ENCODE peak calls at places on chromosome 22, in ten cellular contexts. One of them, this sample, is unnamed.

GRCh38 chr22:44968736-44969135 is 41.1 kb downstream of the PHF21B start:
- DNase-seq in HFF-Myc: no peak
- DNase-seq in amygdala: no peak
- DNase-seq in activated CD8-positive, alpha-beta memory T cell treated with anti-CD3 and anti-CD28 coated beads, Interleukin-2, amount 50 U/mL, for 48 hours: no peak
- DNase-seq in stromal cell of bone marrow: no peak
- DNase-seq in activated gamma-delta T cell treated with Interleukin-2 at 50 U/mL for 16 hours: no peak
- DNase-seq in stimulated activated CD4-positive, alpha-beta T cell treated with anti-CD3 and anti-CD28 coated beads, Interleukin-15, amount 100 ng/mL, for 48 hours: no peak
- DNase-seq in LHCN-M2: no peak
- DNase-seq in stimulated activated CD8-positive, alpha-beta memory T cell treated with anti-CD3 and anti-CD28 coated beads, Interleukin-7, amount 100 ng/mL, for 24 hours: no peak
- DNase-seq in head of caudate nucleus: no peak
- DNase-seq in this sample: no peak

GRCh38 chr22:45445031-45445710 is 31.7 kb downstream of the RIBC2 start:
- DNase-seq in HFF-Myc: no peak
- DNase-seq in amygdala: no peak
- DNase-seq in activated CD8-positive, alpha-beta memory T cell treated with anti-CD3 and anti-CD28 coated beads, Interleukin-2, amount 50 U/mL, for 48 hours: no peak
- DNase-seq in stromal cell of bone marrow: no peak
- DNase-seq in activated gamma-delta T cell treated with Interleukin-2 at 50 U/mL for 16 hours: no peak
- DNase-seq in stimulated activated CD4-positive, alpha-beta T cell treated with anti-CD3 and anti-CD28 coated beads, Interleukin-15, amount 100 ng/mL, for 48 hours: no peak
- DNase-seq in LHCN-M2: no peak
- DNase-seq in stimulated activated CD8-positive, alpha-beta memory T cell treated with anti-CD3 and anti-CD28 coated beads, Interleukin-7, amount 100 ng/mL, for 24 hours: no peak
- DNase-seq in head of caudate nucleus: no peak
- DNase-seq in this sample: no peak

GRCh38 chr22:47631571-47632102 is 869.2 kb downstream of the TBC1D22A start:
- DNase-seq in HFF-Myc: no peak
- DNase-seq in amygdala: no peak
- DNase-seq in activated CD8-positive, alpha-beta memory T cell treated with anti-CD3 and anti-CD28 coated beads, Interleukin-2, amount 50 U/mL, for 48 hours: no peak
- DNase-seq in stromal cell of bone marrow: no peak
- DNase-seq in activated gamma-delta T cell treated with Interleukin-2 at 50 U/mL for 16 hours: no peak
- DNase-seq in stimulated activated CD4-positive, alpha-beta T cell treated with anti-CD3 and anti-CD28 coated beads, Interleukin-15, amount 100 ng/mL, for 48 hours: no peak
- DNase-seq in LHCN-M2: no peak
- DNase-seq in stimulated activated CD8-positive, alpha-beta memory T cell treated with anti-CD3 and anti-CD28 coated beads, Interleukin-7, amount 100 ng/mL, for 24 hours: no peak
- DNase-seq in head of caudate nucleus: no peak
- DNase-seq in this sample: no peak

GRCh38 chr22:42716649-42717127 is 4.0 kb downstream of the A4GALT start:
- DNase-seq in HFF-Myc: no peak
- DNase-seq in amygdala: no peak
- DNase-seq in activated CD8-positive, alpha-beta memory T cell treated with anti-CD3 and anti-CD28 coated beads, Interleukin-2, amount 50 U/mL, for 48 hours: no peak
- DNase-seq in stromal cell of bone marrow: no peak
- DNase-seq in activated gamma-delta T cell treated with Interleukin-2 at 50 U/mL for 16 hours: no peak
- DNase-seq in stimulated activated CD4-positive, alpha-beta T cell treated with anti-CD3 and anti-CD28 coated beads, Interleukin-15, amount 100 ng/mL, for 48 hours: no peak
- DNase-seq in LHCN-M2: no peak
- DNase-seq in stimulated activated CD8-positive, alpha-beta memory T cell treated with anti-CD3 and anti-CD28 coated beads, Interleukin-7, amount 100 ng/mL, for 24 hours: no peak
- DNase-seq in head of caudate nucleus: no peak
- DNase-seq in this sample: no peak

GRCh38 chr22:21856868-21857267 is 10.6 kb downstream of the MAPK1 start:
- DNase-seq in HFF-Myc: no peak
- DNase-seq in amygdala: no peak
- DNase-seq in activated CD8-positive, alpha-beta memory T cell treated with anti-CD3 and anti-CD28 coated beads, Interleukin-2, amount 50 U/mL, for 48 hours: no peak
- DNase-seq in stromal cell of bone marrow: no peak
- DNase-seq in activated gamma-delta T cell treated with Interleukin-2 at 50 U/mL for 16 hours: no peak
- DNase-seq in stimulated activated CD4-positive, alpha-beta T cell treated with anti-CD3 and anti-CD28 coated beads, Interleukin-15, amount 100 ng/mL, for 48 hours: no peak
- DNase-seq in LHCN-M2: no peak
- DNase-seq in stimulated activated CD8-positive, alpha-beta memory T cell treated with anti-CD3 and anti-CD28 coated beads, Interleukin-7, amount 100 ng/mL, for 24 hours: no peak
- DNase-seq in head of caudate nucleus: no peak
- DNase-seq in this sample: no peak

GRCh38 chr22:44752285-44753188 is at the start of gene ARHGAP8:
- DNase-seq in HFF-Myc: no peak
- DNase-seq in amygdala: no peak
- DNase-seq in activated CD8-positive, alpha-beta memory T cell treated with anti-CD3 and anti-CD28 coated beads, Interleukin-2, amount 50 U/mL, for 48 hours: no peak
- DNase-seq in stromal cell of bone marrow: no peak
- DNase-seq in activated gamma-delta T cell treated with Interleukin-2 at 50 U/mL for 16 hours: no peak
- DNase-seq in stimulated activated CD4-positive, alpha-beta T cell treated with anti-CD3 and anti-CD28 coated beads, Interleukin-15, amount 100 ng/mL, for 48 hours: no peak
- DNase-seq in LHCN-M2: no peak
- DNase-seq in stimulated activated CD8-positive, alpha-beta memory T cell treated with anti-CD3 and anti-CD28 coated beads, Interleukin-7, amount 100 ng/mL, for 24 hours: no peak
- DNase-seq in head of caudate nucleus: no peak
- DNase-seq in this sample: no peak

GRCh38 chr22:39287076-39287743 is 32.2 kb downstream of the RPL3 start:
- DNase-seq in HFF-Myc: no peak
- DNase-seq in amygdala: no peak
- DNase-seq in activated CD8-positive, alpha-beta memory T cell treated with anti-CD3 and anti-CD28 coated beads, Interleukin-2, amount 50 U/mL, for 48 hours: no peak
- DNase-seq in stromal cell of bone marrow: no peak
- DNase-seq in activated gamma-delta T cell treated with Interleukin-2 at 50 U/mL for 16 hours: no peak
- DNase-seq in stimulated activated CD4-positive, alpha-beta T cell treated with anti-CD3 and anti-CD28 coated beads, Interleukin-15, amount 100 ng/mL, for 48 hours: no peak
- DNase-seq in LHCN-M2: no peak
- DNase-seq in stimulated activated CD8-positive, alpha-beta memory T cell treated with anti-CD3 and anti-CD28 coated beads, Interleukin-7, amount 100 ng/mL, for 24 hours: no peak
- DNase-seq in head of caudate nucleus: peak
- DNase-seq in this sample: no peak

GRCh38 chr22:21443735-21444421 is 23.3 kb upstream of the TMEM191C start:
- DNase-seq in HFF-Myc: no peak
- DNase-seq in amygdala: no peak
- DNase-seq in activated CD8-positive, alpha-beta memory T cell treated with anti-CD3 and anti-CD28 coated beads, Interleukin-2, amount 50 U/mL, for 48 hours: peak
- DNase-seq in stromal cell of bone marrow: no peak
- DNase-seq in activated gamma-delta T cell treated with Interleukin-2 at 50 U/mL for 16 hours: no peak
- DNase-seq in stimulated activated CD4-positive, alpha-beta T cell treated with anti-CD3 and anti-CD28 coated beads, Interleukin-15, amount 100 ng/mL, for 48 hours: no peak
- DNase-seq in LHCN-M2: no peak
- DNase-seq in stimulated activated CD8-positive, alpha-beta memory T cell treated with anti-CD3 and anti-CD28 coated beads, Interleukin-7, amount 100 ng/mL, for 24 hours: no peak
- DNase-seq in head of caudate nucleus: peak
- DNase-seq in this sample: no peak

GRCh38 chr22:24426859-24427499 is 420 bp upstream of the ADORA2A start:
- DNase-seq in HFF-Myc: no peak
- DNase-seq in amygdala: no peak
- DNase-seq in activated CD8-positive, alpha-beta memory T cell treated with anti-CD3 and anti-CD28 coated beads, Interleukin-2, amount 50 U/mL, for 48 hours: no peak
- DNase-seq in stromal cell of bone marrow: no peak
- DNase-seq in activated gamma-delta T cell treated with Interleukin-2 at 50 U/mL for 16 hours: no peak
- DNase-seq in stimulated activated CD4-positive, alpha-beta T cell treated with anti-CD3 and anti-CD28 coated beads, Interleukin-15, amount 100 ng/mL, for 48 hours: no peak
- DNase-seq in LHCN-M2: no peak
- DNase-seq in stimulated activated CD8-positive, alpha-beta memory T cell treated with anti-CD3 and anti-CD28 coated beads, Interleukin-7, amount 100 ng/mL, for 24 hours: no peak
- DNase-seq in head of caudate nucleus: no peak
- DNase-seq in this sample: no peak

GRCh38 chr22:42678894-42679293 is 29.7 kb upstream of the CYB5R3 start:
- DNase-seq in HFF-Myc: no peak
- DNase-seq in amygdala: no peak
- DNase-seq in activated CD8-positive, alpha-beta memory T cell treated with anti-CD3 and anti-CD28 coated beads, Interleukin-2, amount 50 U/mL, for 48 hours: no peak
- DNase-seq in stromal cell of bone marrow: no peak
- DNase-seq in activated gamma-delta T cell treated with Interleukin-2 at 50 U/mL for 16 hours: no peak
- DNase-seq in stimulated activated CD4-positive, alpha-beta T cell treated with anti-CD3 and anti-CD28 coated beads, Interleukin-15, amount 100 ng/mL, for 48 hours: no peak
- DNase-seq in LHCN-M2: no peak
- DNase-seq in stimulated activated CD8-positive, alpha-beta memory T cell treated with anti-CD3 and anti-CD28 coated beads, Interleukin-7, amount 100 ng/mL, for 24 hours: no peak
- DNase-seq in head of caudate nucleus: no peak
- DNase-seq in this sample: no peak

GRCh38 chr22:43988116-43988817 is 33.0 kb downstream of the SAMM50 start:
- DNase-seq in HFF-Myc: no peak
- DNase-seq in amygdala: no peak
- DNase-seq in activated CD8-positive, alpha-beta memory T cell treated with anti-CD3 and anti-CD28 coated beads, Interleukin-2, amount 50 U/mL, for 48 hours: no peak
- DNase-seq in stromal cell of bone marrow: no peak
- DNase-seq in activated gamma-delta T cell treated with Interleukin-2 at 50 U/mL for 16 hours: no peak
- DNase-seq in stimulated activated CD4-positive, alpha-beta T cell treated with anti-CD3 and anti-CD28 coated beads, Interleukin-15, amount 100 ng/mL, for 48 hours: no peak
- DNase-seq in LHCN-M2: no peak
- DNase-seq in stimulated activated CD8-positive, alpha-beta memory T cell treated with anti-CD3 and anti-CD28 coated beads, Interleukin-7, amount 100 ng/mL, for 24 hours: no peak
- DNase-seq in head of caudate nucleus: no peak
- DNase-seq in this sample: no peak

GRCh38 chr22:35783943-35784614 is 66.4 kb downstream of the APOL5 start:
- DNase-seq in HFF-Myc: peak
- DNase-seq in amygdala: no peak
- DNase-seq in activated CD8-positive, alpha-beta memory T cell treated with anti-CD3 and anti-CD28 coated beads, Interleukin-2, amount 50 U/mL, for 48 hours: no peak
- DNase-seq in stromal cell of bone marrow: no peak
- DNase-seq in activated gamma-delta T cell treated with Interleukin-2 at 50 U/mL for 16 hours: no peak
- DNase-seq in stimulated activated CD4-positive, alpha-beta T cell treated with anti-CD3 and anti-CD28 coated beads, Interleukin-15, amount 100 ng/mL, for 48 hours: no peak
- DNase-seq in LHCN-M2: peak
- DNase-seq in stimulated activated CD8-positive, alpha-beta memory T cell treated with anti-CD3 and anti-CD28 coated beads, Interleukin-7, amount 100 ng/mL, for 24 hours: no peak
- DNase-seq in head of caudate nucleus: no peak
- DNase-seq in this sample: no peak

GRCh38 chr22:42745118-42745517 is 24.4 kb upstream of the A4GALT start:
- DNase-seq in HFF-Myc: no peak
- DNase-seq in amygdala: no peak
- DNase-seq in activated CD8-positive, alpha-beta memory T cell treated with anti-CD3 and anti-CD28 coated beads, Interleukin-2, amount 50 U/mL, for 48 hours: no peak
- DNase-seq in stromal cell of bone marrow: no peak
- DNase-seq in activated gamma-delta T cell treated with Interleukin-2 at 50 U/mL for 16 hours: no peak
- DNase-seq in stimulated activated CD4-positive, alpha-beta T cell treated with anti-CD3 and anti-CD28 coated beads, Interleukin-15, amount 100 ng/mL, for 48 hours: no peak
- DNase-seq in LHCN-M2: peak
- DNase-seq in stimulated activated CD8-positive, alpha-beta memory T cell treated with anti-CD3 and anti-CD28 coated beads, Interleukin-7, amount 100 ng/mL, for 24 hours: no peak
- DNase-seq in head of caudate nucleus: no peak
- DNase-seq in this sample: no peak

GRCh38 chr22:39176067-39176621 is 23.7 kb upstream of the CBX7 start:
- DNase-seq in HFF-Myc: no peak
- DNase-seq in amygdala: no peak
- DNase-seq in activated CD8-positive, alpha-beta memory T cell treated with anti-CD3 and anti-CD28 coated beads, Interleukin-2, amount 50 U/mL, for 48 hours: no peak
- DNase-seq in stromal cell of bone marrow: no peak
- DNase-seq in activated gamma-delta T cell treated with Interleukin-2 at 50 U/mL for 16 hours: no peak
- DNase-seq in stimulated activated CD4-positive, alpha-beta T cell treated with anti-CD3 and anti-CD28 coated beads, Interleukin-15, amount 100 ng/mL, for 48 hours: no peak
- DNase-seq in LHCN-M2: peak
- DNase-seq in stimulated activated CD8-positive, alpha-beta memory T cell treated with anti-CD3 and anti-CD28 coated beads, Interleukin-7, amount 100 ng/mL, for 24 hours: no peak
- DNase-seq in head of caudate nucleus: no peak
- DNase-seq in this sample: no peak

GRCh38 chr22:18998998-18999397 is 62.9 kb upstream of the PRODH start:
- DNase-seq in HFF-Myc: no peak
- DNase-seq in amygdala: no peak
- DNase-seq in activated CD8-positive, alpha-beta memory T cell treated with anti-CD3 and anti-CD28 coated beads, Interleukin-2, amount 50 U/mL, for 48 hours: peak
- DNase-seq in stromal cell of bone marrow: no peak
- DNase-seq in activated gamma-delta T cell treated with Interleukin-2 at 50 U/mL for 16 hours: no peak
- DNase-seq in stimulated activated CD4-positive, alpha-beta T cell treated with anti-CD3 and anti-CD28 coated beads, Interleukin-15, amount 100 ng/mL, for 48 hours: no peak
- DNase-seq in LHCN-M2: no peak
- DNase-seq in stimulated activated CD8-positive, alpha-beta memory T cell treated with anti-CD3 and anti-CD28 coated beads, Interleukin-7, amount 100 ng/mL, for 24 hours: no peak
- DNase-seq in head of caudate nucleus: peak
- DNase-seq in this sample: no peak

GRCh38 chr22:50191041-50191740 is 5.5 kb downstream of the TRABD start:
- DNase-seq in HFF-Myc: no peak
- DNase-seq in amygdala: no peak
- DNase-seq in activated CD8-positive, alpha-beta memory T cell treated with anti-CD3 and anti-CD28 coated beads, Interleukin-2, amount 50 U/mL, for 48 hours: peak
- DNase-seq in stromal cell of bone marrow: no peak
- DNase-seq in activated gamma-delta T cell treated with Interleukin-2 at 50 U/mL for 16 hours: peak
- DNase-seq in stimulated activated CD4-positive, alpha-beta T cell treated with anti-CD3 and anti-CD28 coated beads, Interleukin-15, amount 100 ng/mL, for 48 hours: peak
- DNase-seq in LHCN-M2: no peak
- DNase-seq in stimulated activated CD8-positive, alpha-beta memory T cell treated with anti-CD3 and anti-CD28 coated beads, Interleukin-7, amount 100 ng/mL, for 24 hours: peak
- DNase-seq in head of caudate nucleus: no peak
- DNase-seq in this sample: peak

This sample was measured in CD8-positive, alpha-beta T cell.